ENCODE peak calls at places on chromosomes 1 and 21, in six cellular contexts. Y, L, U, C, N and E are unnamed samples.
A peak's percentile ranks its signal among the peaks of the same experiment; 100 is the strongest.

GRCh38 chr21:45381036-45381787 is 23.8 kb upstream of the COL18A1 start:
- DNase-seq in L (no peak), C (no peak), Y (peak; percentile 47), U (no peak), N (no peak), E (no peak)

GRCh38 chr1:10789392-10790154 is 6.9 kb downstream of the CASZ1 start:
- DNase-seq in N (no peak), C (no peak), U (no peak), L (no peak), Y (no peak), E (no peak)

GRCh38 chr1:43975249-43975961 is 645 bp downstream of the ATP6V0B start:
- DNase-seq in C (peak; percentile 73), L (no peak), Y (no peak), U (no peak), N (peak; percentile 29), E (peak; percentile 34)

GRCh38 chr1:159188375-159188788 is 16.3 kb upstream of the ACKR1 start:
- DNase-seq in L (no peak), U (no peak), Y (no peak), N (no peak), C (peak; percentile 53), E (peak; percentile 44)

GRCh38 chr1:3121401-3122215 is 52.6 kb downstream of the PRDM16 start:
- DNase-seq in Y (no peak), N (no peak), C (no peak), L (no peak), U (no peak), E (no peak)

GRCh38 chr1:226048886-226049285 is 13.6 kb upstream of the H3-3A start:
- DNase-seq in Y (no peak), U (no peak), N (no peak), L (no peak), C (no peak), E (no peak)

GRCh38 chr1:22414244-22414751 is 37.4 kb upstream of the ZBTB40 start:
- DNase-seq in C (peak; percentile 33), Y (no peak), N (no peak), L (no peak), U (no peak), E (no peak)

GRCh38 chr1:45044916-45045315 is 32.9 kb downstream of the UROD start:
- DNase-seq in C (no peak), U (no peak), N (no peak), L (no peak), Y (no peak), E (no peak)

GRCh38 chr21:26224351-26224750 is 53.8 kb upstream of the APP start:
- DNase-seq in C (no peak), L (no peak), U (no peak), N (no peak), Y (no peak), E (no peak)

GRCh38 chr21:46552274-46552673 is 52.6 kb downstream of the S100B start:
- DNase-seq in C (no peak), Y (no peak), U (no peak), L (no peak), N (no peak), E (no peak)
- H3K4me3 ChIP-seq in C (no peak overlapping the region), Y (no peak overlapping the region), U (no peak overlapping the region), L (no peak overlapping the region), N (no peak overlapping the region), E (no peak overlapping the region)

GRCh38 chr1:201295861-201296260 is 12.6 kb downstream of the PKP1 start:
- DNase-seq in L (no peak), N (peak; percentile 99), Y (peak; percentile 92), C (no peak), U (no peak), E (peak; percentile 98)
- H3K27me3 ChIP-seq in L (no peaks in the 10 kb centered on the region), N (no peaks in the 10 kb centered on the region), Y (no peaks in the 10 kb centered on the region), C (no peaks in the 10 kb centered on the region), U (peaks cover 20% of the 10 kb centered on the region), E (no peaks in the 10 kb centered on the region)

DNA sequence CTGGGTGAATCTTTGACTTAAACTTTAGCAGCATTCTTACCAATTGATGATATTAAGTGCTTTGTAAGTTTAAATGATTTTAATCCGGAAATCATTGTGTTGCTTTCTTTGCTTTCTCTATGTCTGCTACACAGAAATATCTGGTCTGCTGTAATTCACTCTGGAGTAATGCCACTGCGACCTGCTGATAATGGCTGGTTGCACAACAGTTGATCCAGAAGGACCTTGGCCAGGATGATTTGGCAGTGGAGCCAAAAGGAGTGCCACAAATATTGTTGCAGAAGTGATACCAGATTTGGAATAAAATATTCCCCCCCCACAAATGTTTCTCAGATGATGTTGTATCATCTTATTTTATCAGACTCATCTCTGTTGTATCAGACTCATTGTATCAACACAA is 2063.9 kb downstream of the MRPL39 start:
- DNase-seq in Y (no peak), C (no peak), N (no peak), U (no peak), L (no peak), E (peak; percentile 3)
- H3K9me3 ChIP-seq in Y (no peaks in the 10 kb centered on the region), C (peaks cover 3% of the 10 kb centered on the region), N (peaks cover 26% of the 10 kb centered on the region), U (peaks cover 9% of the 10 kb centered on the region), L (peaks cover 8% of the 10 kb centered on the region), E (no peaks in the 10 kb centered on the region)

GRCh38 chr1:161506336-161507223 is 1.3 kb downstream of the FCGR2A start:
- DNase-seq in Y (no peak), L (no peak), N (no peak), U (no peak), C (no peak), E (peak; percentile 15)

GRCh38 chr1:161502641-161503393 is 2.4 kb upstream of the FCGR2A start:
- DNase-seq in N (peak; percentile 31), Y (no peak), U (no peak), L (no peak), C (no peak), E (no peak)

GRCh38 chr1:161502181-161502580 is 3.1 kb upstream of the FCGR2A start:
- DNase-seq in C (no peak), L (no peak), U (no peak), N (no peak), Y (no peak), E (no peak)

GRCh38 chr1:161503394-161503748 is 1.9 kb upstream of the FCGR2A start:
- DNase-seq in Y (no peak), U (no peak), L (no peak), C (no peak), N (no peak), E (no peak)

GRCh38 chr1:161505892-161506173 is 576 bp downstream of the FCGR2A start:
- DNase-seq in C (no peak), N (no peak), U (no peak), Y (no peak), L (no peak), E (no peak)
- H3K4me3 ChIP-seq in C (no peak overlapping the region), N (no peak overlapping the region), U (no peak overlapping the region), Y (no peak overlapping the region), L (no peak overlapping the region), E (no peak overlapping the region)

DNA sequence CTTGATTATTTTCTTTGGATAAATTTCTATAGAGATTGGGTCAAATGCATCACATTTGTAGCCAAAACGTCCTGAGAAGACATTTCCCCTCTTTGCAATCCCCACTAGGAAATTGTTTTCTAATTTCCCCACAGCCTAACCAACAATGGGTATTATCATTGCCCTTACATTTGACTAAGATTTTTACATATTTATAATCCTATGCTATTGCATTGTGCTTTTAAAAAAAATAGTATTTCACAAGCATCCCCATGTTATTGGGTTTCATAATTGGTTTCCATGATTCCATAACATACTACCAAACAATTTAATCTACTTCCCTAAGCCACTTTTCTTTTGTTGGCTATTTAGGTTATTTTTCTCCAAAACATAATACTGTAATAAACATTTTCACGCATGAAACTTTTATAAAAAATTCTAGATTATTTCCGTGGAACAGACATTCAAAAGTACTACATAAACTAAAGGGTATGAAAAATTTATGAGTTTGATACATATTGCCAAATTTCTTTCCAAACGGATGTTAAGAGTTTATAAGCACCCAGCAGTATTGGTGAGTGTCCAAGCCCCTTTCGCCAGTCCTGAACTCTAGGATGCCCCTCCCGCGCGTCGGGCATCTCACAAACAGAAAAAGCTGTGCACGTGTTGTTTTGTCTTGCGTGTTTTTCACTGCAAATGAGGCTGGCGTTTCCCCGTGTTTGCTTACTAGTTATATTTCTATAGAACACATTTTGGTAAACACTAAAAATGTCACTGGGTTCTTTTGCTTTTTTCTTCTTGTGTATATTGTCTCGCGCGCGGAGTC is 2.0 kb upstream of the LHX4 start:
- DNase-seq in N (no peak), C (no peak), U (no peak), Y (no peak), L (no peak), E (no peak)
- H3K27me3 ChIP-seq in N (peaks cover 29% of the 10 kb centered on the region), C (peaks cover 100% of the 10 kb centered on the region), U (peaks cover 64% of the 10 kb centered on the region), Y (peaks cover 76% of the 10 kb centered on the region), L (peaks cover 39% of the 10 kb centered on the region), E (peaks cover 78% of the 10 kb centered on the region)

DNA sequence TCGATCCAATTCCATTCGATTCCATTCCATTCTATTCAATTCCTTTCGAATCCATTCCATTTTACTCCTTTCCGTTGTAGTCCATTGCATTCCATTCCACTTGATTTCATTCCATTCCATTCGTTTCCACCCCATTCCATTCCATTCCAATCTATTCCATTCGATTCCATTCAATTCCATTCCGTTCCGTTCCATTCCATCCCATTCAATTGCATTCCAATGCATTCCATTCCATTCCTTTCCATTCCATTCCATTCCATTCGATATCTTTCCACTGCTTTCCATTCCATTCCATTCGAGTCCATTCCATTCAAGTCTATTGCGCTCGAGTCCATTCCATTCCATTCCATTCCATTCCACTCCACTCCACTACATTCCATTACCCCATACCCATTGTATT is 2568.7 kb upstream of the TPTE start:
- DNase-seq in U (no peak), C (no peak), L (no peak), Y (no peak), N (no peak), E (no peak)
- H3K9me3 ChIP-seq in U (peaks cover 99% of the 10 kb centered on the region), C (peaks cover 72% of the 10 kb centered on the region), L (no peaks in the 10 kb centered on the region), Y (peaks cover 50% of the 10 kb centered on the region), N (peaks cover 100% of the 10 kb centered on the region), E (peaks cover 78% of the 10 kb centered on the region)